ENCODE peak calls at places on chromosomes 4 and X, in six cellular contexts. Z is heart left ventricle, E is sigmoid colon, C is GM12878, O is body of pancreas, Y is IMR-90. B is an unnamed sample.

GRCh38 chr4:80367737-80368136 is 32.2 kb downstream of the CFAP299 start:
- DNase-seq in O (no peak), E (no peak), Y (peak), Z (no peak), C (no peak), B (no peak)

GRCh38 chrX:49754238-49754857 is 58.6 kb upstream of the PAGE1 start:
- DNase-seq in Y (peak), E (peak), O (peak), C (no peak), Z (no peak), B (peak)

GRCh38 chr4:82372502-82372873 is 1.3 kb downstream of the HNRNPD start:
- DNase-seq in E (peak), O (peak), Y (peak), Z (peak), C (no peak), B (no peak)

GRCh38 chrX:115559672-115560071 is 1.3 kb upstream of the PLS3 start:
- DNase-seq in C (no peak), O (no peak), Z (no peak), Y (no peak), E (no peak), B (peak)

GRCh38 chr4:184778325-184778724 is 44.4 kb upstream of the CENPU start:
- DNase-seq in E (no peak), Z (no peak), O (no peak), Y (no peak), C (no peak), B (no peak)

GRCh38 chr4:72295966-72296557 is 264.3 kb downstream of the NPFFR2 start:
- DNase-seq in Z (no peak), E (no peak), O (no peak), C (no peak), Y (peak), B (no peak)

GRCh38 chr4:140691369-140691768 is 64.8 kb downstream of the TBC1D9 start:
- DNase-seq in C (no peak), O (no peak), E (no peak), Z (no peak), Y (peak), B (no peak)

GRCh38 chrX:44914532-44915198 is 41.7 kb downstream of the KDM6A start:
- DNase-seq in Y (peak), Z (no peak), O (no peak), E (no peak), C (no peak), B (no peak)

GRCh38 chr4:6201580-6202091 is 1.3 kb upstream of the JAKMIP1 start:
- DNase-seq in E (peak), Y (no peak), C (no peak), Z (no peak), O (no peak), B (no peak)

GRCh38 chr4:27819261-27819660 is 958.6 kb downstream of the STIM2 start:
- DNase-seq in C (no peak), E (no peak), O (no peak), Z (no peak), Y (no peak), B (no peak)

GRCh38 chrX:357693-358471 is 28.8 kb downstream of the PPP2R3B start:
- DNase-seq in Z (no peak), C (no peak), O (no peak), E (no peak), Y (peak), B (no peak)

GRCh38 chrX:118495958-118496762 is 545 bp downstream of the DOCK11 start:
- DNase-seq in E (peak), O (peak), Y (no peak), C (no peak), Z (peak), B (no peak)
- TF ChIP-seq POLR2A in E (no peak), O (no peak), Y (no peak), C (peak), Z (no peak), B (no peak)

GRCh38 chr4:13984996-13985780 is 357.7 kb upstream of the BOD1L1 start:
- DNase-seq in Z (peak), O (no peak), E (no peak), Y (peak), C (no peak), B (no peak)
- TF ChIP-seq CTCF in Z (no peak), O (no peak), E (no peak), Y (no peak), C (no peak), B (no peak)

GRCh38 chrX:150627957-150628356 is 59.5 kb downstream of the MTM1 start:
- DNase-seq in E (no peak), C (no peak), Z (no peak), O (no peak), Y (no peak), B (no peak)
- H3K4me3 ChIP-seq in E (no peak), C (no peak), Z (no peak), O (no peak), Y (no peak), B (no peak)

GRCh38 chrX:46836701-46837542 is at the start of gene RP2:
- DNase-seq in Z (peak), O (peak), Y (peak), E (peak), C (peak), B (peak)
- TF ChIP-seq POLR2A in Z (peak), O (peak), Y (peak), E (peak), C (peak), B (peak)

DNA sequence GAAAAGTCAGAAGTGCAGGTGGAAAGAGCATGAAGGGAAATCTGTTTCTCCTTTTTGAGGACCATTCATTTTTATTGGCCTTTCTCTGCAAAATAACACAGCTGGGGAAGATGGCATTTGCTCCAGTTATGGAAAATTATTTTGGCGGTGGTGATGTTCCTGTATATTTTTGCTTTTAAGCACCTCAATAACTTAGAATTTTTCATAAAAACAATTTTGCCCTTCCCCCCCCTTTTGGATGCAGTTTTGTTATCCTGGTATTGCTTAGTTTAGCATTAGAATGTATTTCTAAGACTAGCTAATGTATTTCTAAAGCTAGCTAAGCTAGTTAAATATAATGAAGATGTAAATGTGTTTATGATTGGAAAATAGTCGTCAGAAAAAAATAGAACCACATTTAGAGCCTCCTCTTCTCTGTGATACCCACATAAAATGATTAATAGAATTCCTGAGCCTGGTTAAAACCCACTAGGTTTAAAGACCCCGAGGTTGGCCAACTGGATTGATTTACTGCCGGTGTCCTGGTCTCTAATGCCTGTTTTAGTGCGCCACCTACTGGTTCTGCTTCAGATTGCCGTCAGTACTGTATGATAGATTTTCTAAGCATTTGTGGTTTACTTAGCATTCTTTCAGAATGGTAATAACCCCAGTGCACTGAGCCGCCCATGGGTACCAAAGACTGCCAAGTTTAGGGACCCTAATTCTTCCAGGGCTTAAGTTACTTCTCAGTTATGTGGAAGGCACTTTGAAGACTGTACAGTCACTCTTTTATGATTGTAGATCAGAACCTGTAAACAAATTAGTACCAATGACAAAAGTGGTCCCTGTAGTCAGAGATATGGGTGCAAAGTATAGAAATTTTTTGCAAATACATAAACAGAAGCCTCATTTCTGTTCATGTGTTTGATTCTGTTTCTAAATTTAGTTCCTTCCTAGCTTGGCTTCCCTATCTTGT is 11.4 kb downstream of the KLF3 start:
- DNase-seq in E (peak), C (no peak), O (peak), Z (peak), Y (peak), B (peak)
- TF ChIP-seq CTCF in E (peak), C (peak), O (peak), Z (peak), Y (peak), B (peak)

DNA sequence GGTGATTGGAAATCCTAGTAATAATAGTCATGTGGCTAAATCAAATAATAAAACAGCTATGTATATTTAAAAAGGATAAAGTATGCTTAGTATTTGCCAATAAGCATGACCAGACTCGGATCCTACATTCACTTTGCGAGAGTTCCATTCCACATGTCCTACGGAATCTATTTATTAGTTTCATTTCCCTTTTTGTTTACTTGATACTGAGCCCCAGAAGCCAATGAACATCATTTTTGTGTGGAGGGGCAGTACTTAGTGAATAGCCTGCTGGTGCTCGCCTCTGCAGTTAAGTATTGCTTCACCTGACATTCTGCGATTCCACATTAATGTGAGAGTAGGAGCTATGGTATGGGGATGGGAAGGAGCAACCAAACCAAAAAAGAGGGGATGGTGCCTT is 58.5 kb upstream of the NAP1L5 start:
- DNase-seq in Z (no peak), Y (no peak), C (no peak), E (no peak), O (no peak), B (no peak)
- H3K4me3 ChIP-seq in Z (no peak), Y (no peak), C (no peak), E (no peak), O (no peak), B (no peak)

DNA sequence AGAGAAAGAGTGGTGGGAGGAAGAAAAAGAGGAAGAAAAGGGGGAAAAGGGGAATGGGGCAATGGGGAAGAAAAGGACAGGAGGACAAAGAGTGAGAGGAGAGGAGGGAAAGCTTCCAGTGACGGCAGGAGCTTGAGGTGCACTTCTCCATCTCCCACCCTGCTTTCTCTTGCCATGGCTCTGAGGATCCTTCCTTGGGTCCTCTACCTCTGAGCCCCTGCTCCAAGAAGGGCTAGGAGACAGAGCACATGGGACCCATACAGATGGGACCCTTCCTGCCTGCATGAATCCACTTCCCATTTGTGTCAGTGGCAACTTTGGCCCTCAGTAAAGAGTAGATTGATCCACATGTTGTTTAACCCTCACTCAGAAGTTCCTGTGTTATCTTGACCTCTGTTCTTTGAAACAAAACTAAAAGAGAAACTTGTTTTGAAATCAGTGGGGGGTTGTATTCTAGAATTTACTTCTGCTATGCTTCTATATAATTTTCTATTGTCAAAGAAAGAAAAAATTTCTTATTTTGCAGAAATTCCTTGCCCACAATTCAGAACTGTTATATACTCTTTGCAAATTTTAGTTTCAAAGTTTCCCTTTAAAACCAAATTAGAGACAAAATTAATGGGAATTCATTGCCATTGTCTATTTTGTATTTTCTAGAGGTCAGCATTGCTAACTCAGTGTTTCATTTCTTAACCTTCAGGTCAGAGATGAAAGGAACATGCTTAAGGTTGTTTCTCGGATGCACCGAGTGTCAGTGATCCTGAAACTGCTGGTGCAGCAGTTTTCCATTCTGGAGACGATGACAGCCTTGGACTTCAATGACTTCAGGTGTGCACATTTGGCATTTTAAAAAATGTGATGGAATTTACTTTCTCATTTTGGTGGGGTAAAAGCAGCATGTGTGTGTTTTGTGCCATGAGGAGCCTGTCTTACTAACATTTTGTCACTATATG is 5.0 kb downstream of the TDO2 start:
- DNase-seq in Z (no peak), E (no peak), C (no peak), O (no peak), Y (no peak), B (no peak)
- TF ChIP-seq POLR2A in Z (no peak), E (no peak), C (no peak), O (no peak), Y (no peak), B (no peak)

GRCh38 chrX:153310901-153311300 is 10.7 kb downstream of the PNMA6F start:
- DNase-seq in Y (no peak), Z (no peak), E (no peak), O (no peak), C (no peak), B (no peak)
- TF ChIP-seq CTCF in Y (no peak), Z (no peak), E (no peak), O (no peak), C (no peak), B (no peak)

GRCh38 chr4:181753189-181753588 is 490.0 kb upstream of the TENM3 start:
- DNase-seq in E (no peak), Z (no peak), C (no peak), O (no peak), Y (no peak), B (no peak)

GRCh38 chr4:181756451-181756850 is 486.8 kb upstream of the TENM3 start:
- DNase-seq in E (no peak), O (no peak), Y (no peak), Z (no peak), C (no peak), B (no peak)

GRCh38 chr4:181757921-181758320 is 485.3 kb upstream of the TENM3 start:
- DNase-seq in C (no peak), Z (no peak), O (no peak), Y (no peak), E (no peak), B (no peak)

DNA sequence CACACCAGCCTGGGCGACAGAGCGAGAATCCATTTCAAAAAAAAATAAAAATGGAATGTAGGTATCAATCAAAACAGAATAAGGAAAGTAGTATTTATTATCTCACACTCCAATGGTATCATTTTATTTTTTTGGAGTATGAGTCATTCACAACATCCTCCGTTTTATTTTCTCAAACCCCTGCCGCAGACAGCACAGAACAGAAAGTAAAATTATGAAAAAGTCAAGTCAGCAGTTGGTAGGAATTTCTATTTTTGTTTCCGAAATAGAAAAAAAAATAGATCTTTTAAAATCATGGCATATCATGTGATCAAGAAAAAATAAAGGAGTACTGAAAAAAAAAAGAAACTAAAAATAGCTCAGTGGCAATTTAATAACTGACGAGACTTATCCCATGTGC is 490.7 kb upstream of the TENM3 start:
- DNase-seq in O (no peak), E (no peak), Y (no peak), C (no peak), Z (no peak), B (no peak)
- H3K4me3 ChIP-seq in O (no peak), E (no peak), Y (no peak), C (no peak), Z (no peak), B (no peak)

GRCh38 chr4:139686988-139687387 is 21.4 kb downstream of the MGST2 start:
- DNase-seq in Y (no peak), Z (no peak), E (no peak), C (no peak), O (no peak), B (no peak)

GRCh38 chr4:139686130-139686529 is 20.5 kb downstream of the MGST2 start:
- DNase-seq in Y (no peak), C (no peak), Z (no peak), E (no peak), O (no peak), B (no peak)

GRCh38 chr4:139692300-139693012 is 26.8 kb downstream of the MGST2 start:
- DNase-seq in Y (no peak), O (no peak), C (no peak), Z (peak), E (no peak), B (no peak)

GRCh38 chr4:139685180-139685579 is 19.6 kb downstream of the MGST2 start:
- DNase-seq in C (no peak), Y (no peak), E (no peak), O (no peak), Z (no peak), B (no peak)

GRCh38 chr4:139689093-139689722 is 23.6 kb downstream of the MGST2 start:
- DNase-seq in O (no peak), Z (no peak), C (no peak), Y (peak), E (no peak), B (no peak)
- TF ChIP-seq POLR2A in O (no peak), Z (no peak), C (no peak), Y (no peak), E (no peak), B (no peak)